ENCODE peak calls at places on chromosomes 5 and 9, in five cellular contexts. G is posterior cingulate gyrus, S is HTR-8/SVneo, C is NAMALWA, M is tibial artery. Q is an unnamed sample.

GRCh38 chr5:132238169-132238744 is 10.6 kb upstream of the P4HA2 start:
- DNase-seq in C (peak), M (peak), G (peak), S (peak), Q (peak)

GRCh38 chr9:5500441-5501235 is 9.7 kb upstream of the PDCD1LG2 start:
- DNase-seq in C (no peak), G (no peak), M (no peak), S (no peak), Q (no peak)

GRCh38 chr5:130000460-130000859 is 96.2 kb downstream of the CHSY3 start:
- DNase-seq in C (no peak), S (no peak), M (no peak), G (no peak), Q (no peak)

GRCh38 chr5:115770466-115770865 is 46.0 kb downstream of the CDO1 start:
- DNase-seq in G (no peak), C (peak), M (no peak), S (no peak), Q (no peak)

GRCh38 chr5:55600536-55601208 is 65.9 kb upstream of the PLPP1 start:
- DNase-seq in G (no peak), S (no peak), M (peak), C (no peak), Q (no peak)

GRCh38 chr5:113022661-113023060 is 46.1 kb downstream of the DCP2 start:
- DNase-seq in G (no peak), C (peak), S (no peak), M (no peak), Q (no peak)

GRCh38 chr5:6875376-6875775 is 162.1 kb downstream of the TENT4A start:
- DNase-seq in M (no peak), S (no peak), C (no peak), G (no peak), Q (no peak)

GRCh38 chr5:34412769-34413168 is 243.4 kb upstream of the RAI14 start:
- DNase-seq in S (no peak), G (no peak), M (no peak), C (no peak), Q (no peak)

GRCh38 chr5:95870105-95870672 is 47.7 kb upstream of the GLRX start:
- DNase-seq in S (no peak), M (no peak), C (no peak), G (no peak), Q (no peak)

GRCh38 chr9:122120672-122121071 is 27.6 kb upstream of the TTLL11 start:
- DNase-seq in M (no peak), G (no peak), S (no peak), C (no peak), Q (no peak)

GRCh38 chr5:155728146-155728856 is 598.7 kb upstream of the SGCD start:
- DNase-seq in S (no peak), G (peak), M (peak), C (no peak), Q (no peak)

GRCh38 chr9:21653091-21653490 is 149.3 kb upstream of the MTAP start:
- DNase-seq in G (no peak), C (no peak), S (no peak), M (no peak), Q (no peak)

GRCh38 chr5:159091596-159091995 is 8.1 kb downstream of the EBF1 start:
- DNase-seq in G (no peak), S (no peak), C (no peak), M (no peak), Q (no peak)

GRCh38 chr9:111807197-111807596 is 12.5 kb upstream of the SHOC1 start:
- DNase-seq in M (no peak), C (no peak), S (no peak), G (no peak), Q (no peak)

GRCh38 chr9:116539549-116539948 is 147.6 kb upstream of the TRIM32 start:
- DNase-seq in M (no peak), G (no peak), S (no peak), C (no peak), Q (no peak)

GRCh38 chr5:143652104-143652700 is 159.8 kb upstream of the HMHB1 start:
- DNase-seq in G (no peak), C (no peak), S (no peak), M (no peak), Q (no peak)

GRCh38 chr9:126613656-126614055 is at the start of gene LMX1B:
- DNase-seq in M (peak), C (no peak), G (no peak), S (peak), Q (no peak)

GRCh38 chr5:129506092-129506491 is 46.0 kb downstream of the ADAMTS19 start:
- DNase-seq in M (no peak), C (no peak), G (no peak), S (no peak), Q (no peak)

GRCh38 chr5:167763772-167764171 is 527.7 kb upstream of the WWC1 start:
- DNase-seq in S (peak), G (no peak), C (no peak), M (no peak), Q (no peak)

GRCh38 chr9:94507531-94508258 is 47.2 kb upstream of the PCAT7 start:
- DNase-seq in C (no peak), M (no peak), S (no peak), G (no peak), Q (no peak)

GRCh38 chr5:3350781-3351180 is 244.9 kb upstream of the IRX1 start:
- DNase-seq in G (no peak), S (no peak), M (no peak), C (no peak), Q (no peak)

GRCh38 chr5:96963267-96963666 is 27.4 kb downstream of the LNPEP start:
- DNase-seq in C (peak), S (no peak), M (peak), G (no peak), Q (no peak)

GRCh38 chr9:111831371-111832108 is 36.8 kb upstream of the SHOC1 start:
- DNase-seq in M (no peak), G (no peak), C (no peak), S (no peak), Q (no peak)

GRCh38 chr5:141517902-141518610 is 29.2 kb downstream of the PCDHGC5 start:
- DNase-seq in C (no peak), G (no peak), M (no peak), S (no peak), Q (no peak)

GRCh38 chr9:70256123-70256551 is 2.6 kb upstream of the SMC5 start:
- DNase-seq in C (no peak), M (no peak), G (no peak), S (peak), Q (no peak)

GRCh38 chr9:31355965-31356364 is 1028.5 kb upstream of the ACO1 start:
- DNase-seq in G (no peak), S (no peak), C (no peak), M (no peak), Q (no peak)

GRCh38 chr5:21919417-21920022 is 933.6 kb downstream of the CDH12 start:
- DNase-seq in S (peak), C (peak), M (no peak), G (no peak), Q (no peak)

GRCh38 chr9:38671748-38672147 is 48.2 kb downstream of the FAM240B start:
- DNase-seq in M (no peak), S (no peak), C (no peak), G (no peak), Q (no peak)

GRCh38 chr5:61631438-61631941 is 299.4 kb downstream of the ZSWIM6 start:
- DNase-seq in C (no peak), M (peak), G (peak), S (no peak), Q (no peak)